ENCODE peak calls at places on chromosomes 11 and 22, in five cellular contexts. One of them, this sample, is unnamed.

GRCh38 chr11:119422505-119423416 is at the start of gene THY1:
- DNase-seq in retina: peak; percentile 71
- DNase-seq in dermis blood vessel endothelial cell: no peak
- DNase-seq in activated T-cell treated with anti-CD3 and anti-CD28 coated beads for 48 hours: no peak
- DNase-seq in PC-3: no peak
- DNase-seq in this sample: peak; percentile 43

GRCh38 chr22:36384766-36385400 is 2.9 kb downstream of the MYH9 start:
- DNase-seq in PC-3: no peak
- DNase-seq in activated T-cell treated with anti-CD3 and anti-CD28 coated beads for 48 hours: no peak
- DNase-seq in retina: peak; percentile 65
- DNase-seq in dermis blood vessel endothelial cell: peak; percentile 71
- DNase-seq in this sample: peak; percentile 51

GRCh38 chr11:45803981-45804805 is 756 bp upstream of the SLC35C1 start:
- DNase-seq in PC-3: peak; percentile 53
- DNase-seq in retina: peak; percentile 80
- DNase-seq in dermis blood vessel endothelial cell: peak; percentile 47
- DNase-seq in activated T-cell treated with anti-CD3 and anti-CD28 coated beads for 48 hours: peak; percentile 63
- DNase-seq in this sample: peak; percentile 64

GRCh38 chr11:576791-577610 is 731 bp downstream of the PHRF1 start:
- DNase-seq in retina: no peak
- DNase-seq in activated T-cell treated with anti-CD3 and anti-CD28 coated beads for 48 hours: no peak
- DNase-seq in dermis blood vessel endothelial cell: peak; percentile 27
- DNase-seq in PC-3: no peak
- DNase-seq in this sample: no peak

GRCh38 chr11:126939552-126939951 is 61.0 kb downstream of the KIRREL3 start:
- DNase-seq in dermis blood vessel endothelial cell: no peak
- DNase-seq in activated T-cell treated with anti-CD3 and anti-CD28 coated beads for 48 hours: no peak
- DNase-seq in retina: no peak
- DNase-seq in PC-3: no peak
- DNase-seq in this sample: no peak

GRCh38 chr22:26986884-26987283 is 329.5 kb downstream of the MIAT start:
- DNase-seq in dermis blood vessel endothelial cell: no peak
- DNase-seq in activated T-cell treated with anti-CD3 and anti-CD28 coated beads for 48 hours: no peak
- DNase-seq in PC-3: no peak
- DNase-seq in retina: no peak
- DNase-seq in this sample: no peak

GRCh38 chr22:29030016-29030617 is 31.5 kb downstream of the C22orf31 start:
- DNase-seq in dermis blood vessel endothelial cell: peak; percentile 34
- DNase-seq in activated T-cell treated with anti-CD3 and anti-CD28 coated beads for 48 hours: no peak
- DNase-seq in PC-3: peak; percentile 26
- DNase-seq in retina: peak; percentile 44
- DNase-seq in this sample: peak; percentile 24

GRCh38 chr11:120858740-120859139 is 165.2 kb upstream of the TBCEL start:
- DNase-seq in activated T-cell treated with anti-CD3 and anti-CD28 coated beads for 48 hours: no peak
- DNase-seq in dermis blood vessel endothelial cell: peak; percentile 45
- DNase-seq in PC-3: peak; percentile 19
- DNase-seq in retina: no peak
- DNase-seq in this sample: no peak

GRCh38 chr11:44886765-44887164 is 63.9 kb downstream of the TP53I11 start:
- DNase-seq in activated T-cell treated with anti-CD3 and anti-CD28 coated beads for 48 hours: no peak
- DNase-seq in retina: no peak
- DNase-seq in dermis blood vessel endothelial cell: peak; percentile 62
- DNase-seq in PC-3: no peak
- DNase-seq in this sample: peak; percentile 59

GRCh38 chr22:45953178-45953577 is 23.8 kb downstream of the WNT7B start:
- DNase-seq in PC-3: no peak
- DNase-seq in activated T-cell treated with anti-CD3 and anti-CD28 coated beads for 48 hours: no peak
- DNase-seq in dermis blood vessel endothelial cell: no peak
- DNase-seq in retina: no peak
- DNase-seq in this sample: no peak

GRCh38 chr22:20807315-20807752 is 33.4 kb downstream of the SERPIND1 start:
- DNase-seq in PC-3: peak; percentile 71
- DNase-seq in dermis blood vessel endothelial cell: peak; percentile 13
- DNase-seq in retina: no peak
- DNase-seq in activated T-cell treated with anti-CD3 and anti-CD28 coated beads for 48 hours: no peak
- DNase-seq in this sample: peak; percentile 68

GRCh38 chr11:134254433-134254832 is 1.1 kb downstream of the ACAD8 start:
- DNase-seq in activated T-cell treated with anti-CD3 and anti-CD28 coated beads for 48 hours: no peak
- DNase-seq in retina: no peak
- DNase-seq in PC-3: no peak
- DNase-seq in dermis blood vessel endothelial cell: no peak
- DNase-seq in this sample: no peak

GRCh38 chr22:19957445-19957844 is 15.8 kb upstream of the TXNRD2 start:
- DNase-seq in dermis blood vessel endothelial cell: no peak
- DNase-seq in PC-3: no peak
- DNase-seq in retina: no peak
- DNase-seq in activated T-cell treated with anti-CD3 and anti-CD28 coated beads for 48 hours: no peak
- DNase-seq in this sample: no peak

GRCh38 chr22:19480789-19481188 is 1.1 kb downstream of the CDC45 start:
- DNase-seq in activated T-cell treated with anti-CD3 and anti-CD28 coated beads for 48 hours: no peak
- DNase-seq in PC-3: no peak
- DNase-seq in retina: no peak
- DNase-seq in dermis blood vessel endothelial cell: no peak
- DNase-seq in this sample: no peak

GRCh38 chr11:115886111-115886733 is 382.0 kb upstream of the CADM1 start:
- DNase-seq in retina: peak; percentile 51
- DNase-seq in activated T-cell treated with anti-CD3 and anti-CD28 coated beads for 48 hours: no peak
- DNase-seq in PC-3: no peak
- DNase-seq in dermis blood vessel endothelial cell: no peak
- DNase-seq in this sample: no peak

GRCh38 chr22:27223317-27224177 is 566.2 kb downstream of the MIAT start:
- DNase-seq in dermis blood vessel endothelial cell: no peak
- DNase-seq in activated T-cell treated with anti-CD3 and anti-CD28 coated beads for 48 hours: no peak
- DNase-seq in retina: no peak
- DNase-seq in PC-3: peak; percentile 3
- DNase-seq in this sample: peak; percentile 95

GRCh38 chr11:110433393-110434333 is 3.9 kb downstream of the FDX1 start:
- DNase-seq in retina: peak; percentile 53
- DNase-seq in dermis blood vessel endothelial cell: peak; percentile 49
- DNase-seq in activated T-cell treated with anti-CD3 and anti-CD28 coated beads for 48 hours: no peak
- DNase-seq in PC-3: peak; percentile 58
- DNase-seq in this sample: peak; percentile 53

GRCh38 chr22:21803859-21804258 is 63.6 kb downstream of the MAPK1 start:
- DNase-seq in PC-3: no peak
- DNase-seq in activated T-cell treated with anti-CD3 and anti-CD28 coated beads for 48 hours: no peak
- DNase-seq in dermis blood vessel endothelial cell: no peak
- DNase-seq in retina: no peak
- DNase-seq in this sample: no peak

GRCh38 chr11:96341237-96342130 is 1.5 kb downstream of the MAML2 start:
- DNase-seq in dermis blood vessel endothelial cell: peak; percentile 71
- DNase-seq in retina: no peak
- DNase-seq in activated T-cell treated with anti-CD3 and anti-CD28 coated beads for 48 hours: peak; percentile 55
- DNase-seq in PC-3: peak; percentile 52
- DNase-seq in this sample: peak; percentile 74

GRCh38 chr11:3134651-3135490 is 30.2 kb downstream of the OSBPL5 start:
- DNase-seq in retina: no peak
- DNase-seq in PC-3: no peak
- DNase-seq in activated T-cell treated with anti-CD3 and anti-CD28 coated beads for 48 hours: no peak
- DNase-seq in dermis blood vessel endothelial cell: no peak
- DNase-seq in this sample: no peak

GRCh38 chr22:38304526-38304925 is 12.7 kb downstream of the CSNK1E start:
- DNase-seq in PC-3: no peak
- DNase-seq in activated T-cell treated with anti-CD3 and anti-CD28 coated beads for 48 hours: no peak
- DNase-seq in dermis blood vessel endothelial cell: peak; percentile 39
- DNase-seq in retina: no peak
- DNase-seq in this sample: peak; percentile 80

GRCh38 chr11:24592342-24592741 is 95.5 kb downstream of the LUZP2 start:
- DNase-seq in dermis blood vessel endothelial cell: no peak
- DNase-seq in activated T-cell treated with anti-CD3 and anti-CD28 coated beads for 48 hours: no peak
- DNase-seq in retina: no peak
- DNase-seq in PC-3: peak; percentile 22
- DNase-seq in this sample: no peak

GRCh38 chr22:48918585-48919186 is 909.0 kb downstream of the BRD1 start:
- DNase-seq in activated T-cell treated with anti-CD3 and anti-CD28 coated beads for 48 hours: no peak
- DNase-seq in dermis blood vessel endothelial cell: no peak
- DNase-seq in PC-3: no peak
- DNase-seq in retina: no peak
- DNase-seq in this sample: no peak

GRCh38 chr11:43988040-43988793 is 45.8 kb downstream of the C11orf96 start:
- DNase-seq in activated T-cell treated with anti-CD3 and anti-CD28 coated beads for 48 hours: no peak
- DNase-seq in retina: peak; percentile 30
- DNase-seq in dermis blood vessel endothelial cell: no peak
- DNase-seq in PC-3: peak; percentile 18
- DNase-seq in this sample: peak; percentile 61